ENCODE peak calls at places on chromosome 19, in five cellular contexts. One of them, this sample, is unnamed.

GRCh38 chr19:12938536-12939291 is at the start of gene CALR:
- DNase-seq in mesendoderm: peak; percentile 53
- DNase-seq in mammary epithelial cell: peak; percentile 40
- DNase-seq in SK-N-SH: no peak
- DNase-seq in thyroid gland: no peak
- DNase-seq in this sample: no peak

GRCh38 chr19:39471756-39472536 is 8.7 kb upstream of the TIMM50 start:
- DNase-seq in SK-N-SH: no peak
- DNase-seq in thyroid gland: no peak
- DNase-seq in mammary epithelial cell: no peak
- DNase-seq in mesendoderm: no peak
- DNase-seq in this sample: no peak

GRCh38 chr19:3338541-3339181 is 27.7 kb upstream of the NFIC start:
- DNase-seq in mesendoderm: no peak
- DNase-seq in thyroid gland: peak; percentile 76
- DNase-seq in mammary epithelial cell: no peak
- DNase-seq in SK-N-SH: no peak
- DNase-seq in this sample: no peak

GRCh38 chr19:11268783-11269267 is 6.5 kb upstream of the DOCK6 start:
- DNase-seq in SK-N-SH: peak; percentile 75
- DNase-seq in thyroid gland: peak; percentile 91
- DNase-seq in mesendoderm: no peak
- DNase-seq in mammary epithelial cell: peak; percentile 80
- DNase-seq in this sample: peak; percentile 88

GRCh38 chr19:45299719-45300118 is 23.0 kb downstream of the CKM start:
- DNase-seq in mesendoderm: no peak
- DNase-seq in SK-N-SH: no peak
- DNase-seq in thyroid gland: no peak
- DNase-seq in mammary epithelial cell: no peak
- DNase-seq in this sample: no peak

GRCh38 chr19:3042545-3043267 is 13.6 kb upstream of the TLE2 start:
- DNase-seq in mammary epithelial cell: no peak
- DNase-seq in SK-N-SH: no peak
- DNase-seq in mesendoderm: no peak
- DNase-seq in thyroid gland: no peak
- DNase-seq in this sample: no peak

GRCh38 chr19:43532571-43532961 is 422 bp upstream of the ZNF575 start:
- DNase-seq in SK-N-SH: peak; percentile 59
- DNase-seq in thyroid gland: no peak
- DNase-seq in mesendoderm: no peak
- DNase-seq in mammary epithelial cell: no peak
- DNase-seq in this sample: peak; percentile 79

GRCh38 chr19:13850910-13851753 is 25.8 kb upstream of the NANOS3 start:
- DNase-seq in SK-N-SH: peak; percentile 42
- DNase-seq in thyroid gland: peak; percentile 77
- DNase-seq in mesendoderm: peak; percentile 88
- DNase-seq in mammary epithelial cell: peak; percentile 95
- DNase-seq in this sample: peak; percentile 86

GRCh38 chr19:39500543-39500942 is 1.8 kb downstream of the DLL3 start:
- DNase-seq in SK-N-SH: no peak
- DNase-seq in mammary epithelial cell: no peak
- DNase-seq in thyroid gland: no peak
- DNase-seq in mesendoderm: no peak
- DNase-seq in this sample: no peak

GRCh38 chr19:55703790-55704215 is 28.8 kb downstream of the EPN1 start:
- DNase-seq in mesendoderm: peak; percentile 51
- DNase-seq in SK-N-SH: peak; percentile 83
- DNase-seq in thyroid gland: peak; percentile 44
- DNase-seq in mammary epithelial cell: no peak
- DNase-seq in this sample: no peak

GRCh38 chr19:19319725-19320361 is 466 bp downstream of the SUGP1 start:
- DNase-seq in thyroid gland: no peak
- DNase-seq in mesendoderm: peak; percentile 13
- DNase-seq in mammary epithelial cell: no peak
- DNase-seq in SK-N-SH: peak; percentile 24
- DNase-seq in this sample: no peak

GRCh38 chr19:55080915-55081772 is 5.5 kb downstream of the EPS8L1 start:
- DNase-seq in mesendoderm: peak; percentile 94
- DNase-seq in thyroid gland: peak; percentile 68
- DNase-seq in mammary epithelial cell: peak; percentile 51
- DNase-seq in SK-N-SH: peak; percentile 94
- DNase-seq in this sample: peak; percentile 83

GRCh38 chr19:37947778-37948177 is 40.8 kb downstream of the SIPA1L3 start:
- DNase-seq in SK-N-SH: no peak
- DNase-seq in mesendoderm: no peak
- DNase-seq in mammary epithelial cell: no peak
- DNase-seq in thyroid gland: no peak
- DNase-seq in this sample: no peak

GRCh38 chr19:7877249-7877836 is 3.2 kb upstream of the PRR36 start:
- DNase-seq in mesendoderm: no peak
- DNase-seq in SK-N-SH: no peak
- DNase-seq in thyroid gland: no peak
- DNase-seq in mammary epithelial cell: no peak
- DNase-seq in this sample: no peak

GRCh38 chr19:11325544-11325943 is 13.9 kb downstream of the RAB3D start:
- DNase-seq in SK-N-SH: no peak
- DNase-seq in mesendoderm: no peak
- DNase-seq in mammary epithelial cell: no peak
- DNase-seq in thyroid gland: no peak
- DNase-seq in this sample: no peak

GRCh38 chr19:13968999-13969398 is 16.7 kb downstream of the DCAF15 start:
- DNase-seq in mesendoderm: no peak
- DNase-seq in mammary epithelial cell: no peak
- DNase-seq in thyroid gland: no peak
- DNase-seq in SK-N-SH: no peak
- DNase-seq in this sample: no peak

GRCh38 chr19:38692458-38693379 is 45.3 kb downstream of the ACTN4 start:
- DNase-seq in thyroid gland: no peak
- DNase-seq in mesendoderm: no peak
- DNase-seq in SK-N-SH: peak; percentile 60
- DNase-seq in mammary epithelial cell: no peak
- DNase-seq in this sample: no peak

GRCh38 chr19:18520848-18521691 is 800 bp downstream of the ELL start:
- DNase-seq in mammary epithelial cell: no peak
- DNase-seq in SK-N-SH: no peak
- DNase-seq in thyroid gland: peak; percentile 20
- DNase-seq in mesendoderm: peak; percentile 33
- DNase-seq in this sample: no peak

GRCh38 chr19:45444318-45445041 is 20.8 kb upstream of the ERCC1 start:
- DNase-seq in mammary epithelial cell: peak; percentile 58
- DNase-seq in SK-N-SH: peak; percentile 95
- DNase-seq in mesendoderm: peak; percentile 94
- DNase-seq in thyroid gland: peak; percentile 97
- DNase-seq in this sample: peak; percentile 98

GRCh38 chr19:19490247-19490968 is 24.9 kb downstream of the TSSK6 start:
- DNase-seq in mesendoderm: peak; percentile 89
- DNase-seq in thyroid gland: peak; percentile 85
- DNase-seq in mammary epithelial cell: peak; percentile 60
- DNase-seq in SK-N-SH: peak; percentile 83
- DNase-seq in this sample: peak; percentile 72

GRCh38 chr19:7783991-7784421 is 21.0 kb downstream of the CLEC4M start:
- DNase-seq in mammary epithelial cell: peak; percentile 95
- DNase-seq in mesendoderm: peak; percentile 32
- DNase-seq in SK-N-SH: no peak
- DNase-seq in thyroid gland: no peak
- DNase-seq in this sample: no peak

GRCh38 chr19:46840157-46840942 is 10.3 kb downstream of the AP2S1 start:
- DNase-seq in mesendoderm: peak; percentile 91
- DNase-seq in mammary epithelial cell: peak; percentile 49
- DNase-seq in SK-N-SH: peak; percentile 83
- DNase-seq in thyroid gland: peak; percentile 47
- DNase-seq in this sample: peak; percentile 48

GRCh38 chr19:48780684-48781391 is 25.5 kb downstream of the FGF21 start:
- DNase-seq in thyroid gland: peak; percentile 29
- DNase-seq in mammary epithelial cell: no peak
- DNase-seq in mesendoderm: no peak
- DNase-seq in SK-N-SH: no peak
- DNase-seq in this sample: no peak

GRCh38 chr19:17910776-17911360 is 21.9 kb upstream of the CCDC124 start:
- DNase-seq in SK-N-SH: no peak
- DNase-seq in thyroid gland: no peak
- DNase-seq in mammary epithelial cell: no peak
- DNase-seq in mesendoderm: no peak
- DNase-seq in this sample: no peak

GRCh38 chr19:39499082-39499642 is 415 bp downstream of the DLL3 start:
- DNase-seq in mesendoderm: peak; percentile 35
- DNase-seq in mammary epithelial cell: peak; percentile 17
- DNase-seq in thyroid gland: no peak
- DNase-seq in SK-N-SH: peak; percentile 53
- DNase-seq in this sample: no peak

GRCh38 chr19:35717665-35718344 is at the start of gene KMT2B:
- DNase-seq in mammary epithelial cell: peak; percentile 95
- DNase-seq in SK-N-SH: peak; percentile 99
- DNase-seq in thyroid gland: no peak
- DNase-seq in mesendoderm: no peak
- DNase-seq in this sample: peak; percentile 98

GRCh38 chr19:33524024-33524664 is 2.6 kb upstream of the PEPD start:
- DNase-seq in thyroid gland: no peak
- DNase-seq in mesendoderm: no peak
- DNase-seq in mammary epithelial cell: no peak
- DNase-seq in SK-N-SH: no peak
- DNase-seq in this sample: no peak

GRCh38 chr19:19737559-19738332 is 4.8 kb upstream of the ZNF14 start:
- DNase-seq in SK-N-SH: peak; percentile 4
- DNase-seq in thyroid gland: no peak
- DNase-seq in mesendoderm: no peak
- DNase-seq in mammary epithelial cell: no peak
- DNase-seq in this sample: no peak

GRCh38 chr19:7917292-7918061 is 2.7 kb upstream of the SNAPC2 start:
- DNase-seq in mammary epithelial cell: no peak
- DNase-seq in SK-N-SH: peak; percentile 83
- DNase-seq in mesendoderm: peak; percentile 75
- DNase-seq in thyroid gland: peak; percentile 36
- DNase-seq in this sample: no peak

GRCh38 chr19:42067315-42067888 is 2.6 kb downstream of the GRIK5 start:
- DNase-seq in SK-N-SH: no peak
- DNase-seq in mesendoderm: no peak
- DNase-seq in thyroid gland: no peak
- DNase-seq in mammary epithelial cell: no peak
- DNase-seq in this sample: no peak

GRCh38 chr19:42064432-42064831 is 5.6 kb downstream of the GRIK5 start:
- DNase-seq in mammary epithelial cell: no peak
- DNase-seq in SK-N-SH: no peak
- DNase-seq in thyroid gland: no peak
- DNase-seq in mesendoderm: no peak
- DNase-seq in this sample: no peak

GRCh38 chr19:42065051-42065450 is 5.0 kb downstream of the GRIK5 start:
- DNase-seq in mesendoderm: no peak
- DNase-seq in mammary epithelial cell: no peak
- DNase-seq in thyroid gland: no peak
- DNase-seq in SK-N-SH: no peak
- DNase-seq in this sample: no peak

GRCh38 chr19:42065511-42065910 is 4.5 kb downstream of the GRIK5 start:
- DNase-seq in SK-N-SH: no peak
- DNase-seq in thyroid gland: no peak
- DNase-seq in mesendoderm: no peak
- DNase-seq in mammary epithelial cell: no peak
- DNase-seq in this sample: no peak

DNA sequence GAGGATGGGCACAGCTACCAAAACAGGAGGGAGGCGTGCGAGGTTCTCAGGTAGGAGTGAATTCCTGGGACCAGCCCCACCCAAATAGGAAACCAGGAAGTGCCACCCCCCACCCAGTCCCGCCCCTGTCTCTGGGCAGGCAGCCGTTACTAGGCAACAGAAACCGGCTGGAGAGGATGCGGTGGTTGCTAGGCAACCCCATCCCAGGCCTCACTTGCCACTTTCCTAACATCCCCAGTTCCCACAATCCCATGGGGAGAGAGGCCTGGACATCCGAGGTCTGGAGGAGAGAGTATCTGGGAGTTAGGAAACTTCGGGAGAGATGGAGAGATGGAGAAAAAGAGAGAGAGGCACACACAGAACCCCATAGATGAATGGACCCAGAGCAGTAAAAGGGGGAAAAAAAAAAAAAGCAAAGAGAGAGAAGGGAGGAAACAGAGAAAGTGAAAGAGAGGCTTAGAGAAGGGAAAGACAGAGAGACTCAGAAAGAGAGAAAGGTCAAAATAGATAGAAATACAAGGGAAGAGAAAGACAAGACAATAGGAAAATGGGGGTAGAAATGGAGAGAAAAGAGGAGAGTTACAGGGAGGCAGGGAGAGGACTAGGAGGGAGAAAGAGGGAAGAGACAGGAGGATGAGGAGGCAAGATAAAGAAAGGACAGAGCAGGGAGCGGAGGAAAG is 3.8 kb downstream of the GRIK5 start:
- DNase-seq in mesendoderm: peak; percentile 85
- DNase-seq in thyroid gland: no peak
- DNase-seq in mammary epithelial cell: no peak
- DNase-seq in SK-N-SH: peak; percentile 97
- DNase-seq in this sample: no peak
- H3K27me3 ChIP-seq in mesendoderm: no peaks in the 10 kb centered on the region
- H3K27me3 ChIP-seq in thyroid gland: no peaks in the 10 kb centered on the region
- H3K27me3 ChIP-seq in mammary epithelial cell: peaks cover 9% of the 10 kb centered on the region
- H3K27me3 ChIP-seq in SK-N-SH: peaks cover 16% of the 10 kb centered on the region
- H3K27me3 ChIP-seq in this sample: peaks cover 13% of the 10 kb centered on the region

GRCh38 chr19:16581145-16581970 is 9.1 kb upstream of the SLC35E1 start:
- DNase-seq in mammary epithelial cell: no peak
- DNase-seq in thyroid gland: peak; percentile 39
- DNase-seq in SK-N-SH: no peak
- DNase-seq in mesendoderm: no peak
- DNase-seq in this sample: peak; percentile 64
- H3K27ac ChIP-seq in mammary epithelial cell: peak overlapping the region; percentile 64
- H3K27ac ChIP-seq in thyroid gland: no peak overlapping the region
- H3K27ac ChIP-seq in SK-N-SH: peak overlapping the region; percentile 76
- H3K27ac ChIP-seq in mesendoderm: no peak overlapping the region
- H3K27ac ChIP-seq in this sample: peak overlapping the region; percentile 84

DNA sequence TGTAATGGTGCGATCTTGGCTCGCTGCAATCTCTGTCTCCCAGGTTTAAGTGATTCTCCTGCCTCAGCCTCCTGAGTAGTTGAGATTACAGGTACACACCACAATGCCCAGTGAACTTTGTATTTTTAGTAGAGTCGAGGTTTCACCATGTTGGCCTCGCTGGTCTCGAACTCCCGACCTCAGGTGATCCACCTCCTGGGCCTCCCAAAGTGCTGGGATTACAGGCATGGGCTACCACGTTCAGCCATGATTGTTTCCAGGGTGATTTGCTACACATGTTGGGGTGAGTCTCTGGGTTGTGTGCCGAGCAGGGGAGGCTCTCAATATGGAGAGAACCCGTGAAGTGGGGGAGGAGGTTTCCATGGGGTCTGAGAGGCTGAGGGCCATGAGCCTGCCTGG is 24.8 kb upstream of the CEACAM21 start:
- DNase-seq in thyroid gland: no peak
- DNase-seq in mammary epithelial cell: no peak
- DNase-seq in mesendoderm: no peak
- DNase-seq in SK-N-SH: no peak
- DNase-seq in this sample: no peak
- H3K27me3 ChIP-seq in thyroid gland: no peaks in the 10 kb centered on the region
- H3K27me3 ChIP-seq in mammary epithelial cell: peaks cover 10% of the 10 kb centered on the region
- H3K27me3 ChIP-seq in mesendoderm: no peaks in the 10 kb centered on the region
- H3K27me3 ChIP-seq in SK-N-SH: peaks cover 69% of the 10 kb centered on the region
- H3K27me3 ChIP-seq in this sample: peaks cover 7% of the 10 kb centered on the region

DNA sequence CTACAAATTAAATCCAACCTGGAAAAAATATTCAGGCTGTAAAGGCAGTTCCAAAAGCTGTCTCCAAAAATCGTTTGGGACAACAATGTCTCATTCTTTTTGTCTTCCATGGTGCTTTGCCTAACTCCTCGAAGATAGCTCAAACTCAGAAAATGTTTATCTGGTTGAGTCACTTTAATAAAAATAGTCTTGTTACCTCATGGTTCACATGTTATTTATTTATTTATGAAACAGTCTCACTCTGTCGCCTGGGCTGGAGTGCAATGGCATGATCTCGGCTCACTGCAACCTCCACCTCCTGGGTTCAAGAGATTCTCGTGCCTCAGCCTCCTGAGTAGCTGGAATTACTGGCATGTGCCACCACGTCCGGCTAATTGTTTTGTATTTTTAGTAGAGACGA is 4.9 kb upstream of the BRD4 start:
- DNase-seq in thyroid gland: no peak
- DNase-seq in mammary epithelial cell: no peak
- DNase-seq in SK-N-SH: no peak
- DNase-seq in mesendoderm: no peak
- DNase-seq in this sample: no peak
- H3K27ac ChIP-seq in thyroid gland: no peak overlapping the region
- H3K27ac ChIP-seq in mammary epithelial cell: no peak overlapping the region
- H3K27ac ChIP-seq in SK-N-SH: no peak overlapping the region
- H3K27ac ChIP-seq in mesendoderm: no peak overlapping the region
- H3K27ac ChIP-seq in this sample: peak overlapping the region; percentile 25